ENCODE peak calls at places on chromosomes 12 and 14, in ten cellular contexts. O is effector memory CD4-positive, alpha-beta T cell; W is neuronal stem cell; H is right lobe of liver; T is left lung; S is ovary; B is tibial artery; C is kidney epithelial cell; E is fibroblast of lung; I is pancreas. K is an unnamed sample.

GRCh38 chr12:131591714-131592709 is 118.9 kb upstream of the SFSWAP start:
- DNase-seq in O (no peak), W (no peak), H (no peak), T (no peak), S (no peak), B (no peak), C (no peak), E (no peak), I (no peak), K (no peak)

GRCh38 chr14:104893435-104894207 is 28.6 kb downstream of the CEP170B start:
- DNase-seq in O (no peak), W (no peak), H (peak), T (peak), S (peak), B (peak), C (no peak), E (no peak), I (peak), K (no peak)

GRCh38 chr14:23829736-23830474 is 123.7 kb upstream of the DHRS4 start:
- DNase-seq in O (no peak), W (no peak), H (no peak), T (no peak), S (peak), B (no peak), C (peak), E (peak), I (peak), K (no peak)

GRCh38 chr14:56004807-56005579 is 113.2 kb upstream of the PELI2 start:
- DNase-seq in O (no peak), W (no peak), H (no peak), T (no peak), S (peak), B (no peak), C (peak), E (peak), I (no peak), K (peak)

GRCh38 chr12:19837543-19837942 is 398.3 kb downstream of the AEBP2 start:
- DNase-seq in O (no peak), W (no peak), H (no peak), T (no peak), S (no peak), B (no peak), C (no peak), E (no peak), I (no peak), K (no peak)

GRCh38 chr12:26732010-26732908 is 100.7 kb downstream of the ITPR2 start:
- DNase-seq in O (no peak), W (no peak), H (no peak), T (no peak), S (no peak), B (no peak), C (no peak), E (no peak), I (no peak), K (no peak)

GRCh38 chr14:24231263-24232120 is 675 bp downstream of the NEDD8 start:
- DNase-seq in O (no peak), W (no peak), H (no peak), T (no peak), S (no peak), B (peak), C (no peak), E (no peak), I (no peak), K (no peak)

GRCh38 chr12:116066381-116067230 is 210.9 kb downstream of the MED13L start:
- DNase-seq in O (peak), W (peak), H (peak), T (no peak), S (peak), B (no peak), C (no peak), E (peak), I (peak), K (peak)

GRCh38 chr12:62014330-62014729 is 245.9 kb upstream of the USP15 start:
- DNase-seq in O (no peak), W (no peak), H (no peak), T (no peak), S (no peak), B (no peak), C (no peak), E (no peak), I (no peak), K (no peak)

GRCh38 chr14:20624495-20625070 is 16.9 kb downstream of the OR6S1 start:
- DNase-seq in O (peak), W (no peak), H (peak), T (peak), S (peak), B (no peak), C (no peak), E (peak), I (peak), K (no peak)

DNA sequence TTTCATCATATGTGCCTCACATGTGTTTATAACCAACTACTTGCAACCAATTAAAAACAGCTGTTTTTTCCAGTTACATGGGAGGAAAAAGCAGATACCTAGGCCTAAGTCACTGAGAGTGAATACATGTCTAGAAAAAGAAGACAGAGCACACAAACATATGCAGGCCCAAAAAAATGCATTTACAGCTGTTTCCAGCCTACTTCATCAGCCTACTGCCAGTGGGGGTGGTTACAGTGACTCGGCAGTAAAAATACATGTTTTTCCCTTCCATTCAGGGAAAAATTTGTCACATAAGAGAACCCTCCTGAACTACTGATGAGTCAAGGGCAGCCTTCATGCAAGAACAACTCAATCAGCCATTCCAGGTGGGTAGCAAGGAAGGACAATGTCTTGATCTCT is 83.9 kb downstream of the DCAF5 start:
- DNase-seq in O (no peak), W (no peak), H (no peak), T (no peak), S (no peak), B (no peak), C (no peak), E (peak), I (no peak), K (no peak)
- H3K4me3 ChIP-seq in O (no peak), W (no peak), H (no peak), T (no peak), S (no peak), B (no peak), C (no peak), E (no peak), I (no peak), K (no peak)

GRCh38 chr12:108691154-108691994 is 39.9 kb downstream of the CORO1C start:
- DNase-seq in O (peak), W (peak), H (peak), T (peak), S (peak), B (peak), C (peak), E (peak), I (peak), K (peak)
- H3K4me3 ChIP-seq in O (no peak), W (no peak), H (no peak), T (no peak), S (peak), B (peak), C (no peak), E (peak), I (peak), K (no peak)

GRCh38 chr12:122820838-122821271 is 14.4 kb upstream of the HIP1R start:
- DNase-seq in O (no peak), W (no peak), H (no peak), T (no peak), S (no peak), B (no peak), C (no peak), E (no peak), I (no peak), K (no peak)

GRCh38 chr12:122823429-122823828 is 11.8 kb upstream of the HIP1R start:
- DNase-seq in O (no peak), W (no peak), H (no peak), T (no peak), S (no peak), B (no peak), C (no peak), E (no peak), I (no peak), K (no peak)

GRCh38 chr12:122830517-122831214 is 4.6 kb upstream of the HIP1R start:
- DNase-seq in O (no peak), W (no peak), H (no peak), T (no peak), S (no peak), B (no peak), C (no peak), E (peak), I (no peak), K (no peak)

GRCh38 chr12:122827258-122827657 is 8.0 kb upstream of the HIP1R start:
- DNase-seq in O (no peak), W (no peak), H (no peak), T (no peak), S (no peak), B (no peak), C (no peak), E (no peak), I (no peak), K (no peak)

DNA sequence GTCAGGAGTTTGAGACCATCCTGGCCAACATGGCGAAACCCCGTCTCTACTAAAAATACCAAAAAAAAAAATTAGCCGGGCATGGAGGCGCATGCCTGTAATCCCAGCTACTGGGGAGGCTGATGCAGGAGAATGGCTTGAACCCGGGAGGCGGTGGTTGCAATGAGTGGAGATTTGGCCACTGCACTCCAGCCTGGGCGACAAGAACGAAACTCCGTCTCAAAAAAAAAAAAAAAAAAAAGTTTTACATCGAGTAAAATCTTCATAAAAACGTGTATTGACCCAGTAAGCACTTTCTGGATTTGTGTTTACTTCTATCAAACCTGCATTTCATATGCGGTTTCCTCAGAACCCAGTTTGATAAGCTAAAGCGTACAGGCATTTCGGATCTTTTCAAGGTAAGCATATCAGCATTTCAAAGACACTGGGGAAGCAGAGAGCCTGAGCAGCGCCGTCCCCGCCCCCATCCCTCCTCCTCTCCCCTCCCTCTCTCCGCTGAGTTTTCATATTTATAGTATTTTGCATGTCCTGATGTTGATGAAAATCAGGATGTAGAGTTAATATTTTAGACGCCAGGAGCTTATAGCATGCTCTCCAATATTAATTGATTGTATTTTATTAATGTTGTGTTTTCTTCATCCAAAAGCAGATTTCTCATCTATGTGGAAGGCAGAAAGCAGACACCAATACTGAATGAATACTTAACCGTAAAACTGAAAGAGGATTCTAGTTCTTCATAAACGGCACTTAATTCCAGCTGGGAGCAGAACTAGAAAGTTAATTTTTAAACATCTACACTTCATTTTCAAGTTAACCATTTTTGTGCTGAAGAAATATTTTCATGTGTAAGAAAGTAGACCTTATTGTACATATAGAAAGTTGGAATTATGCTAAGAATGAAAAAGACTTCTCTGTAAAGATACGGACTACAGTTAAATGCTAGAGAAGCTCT is 9.2 kb upstream of the HIP1R start:
- DNase-seq in O (no peak), W (no peak), H (no peak), T (no peak), S (no peak), B (peak), C (no peak), E (peak), I (peak), K (no peak)
- H3K4me3 ChIP-seq in O (no peak), W (no peak), H (peak), T (peak), S (peak), B (peak), C (peak), E (peak), I (peak), K (no peak)

GRCh38 chr12:65892905-65893304 is 68.6 kb downstream of the HMGA2 start:
- DNase-seq in O (no peak), W (no peak), H (no peak), T (no peak), S (no peak), B (no peak), C (no peak), E (peak), I (no peak), K (no peak)

GRCh38 chr12:65889144-65889880 is 65.0 kb downstream of the HMGA2 start:
- DNase-seq in O (no peak), W (no peak), H (no peak), T (no peak), S (no peak), B (no peak), C (no peak), E (no peak), I (no peak), K (no peak)

GRCh38 chr12:65891987-65892481 is 67.8 kb downstream of the HMGA2 start:
- DNase-seq in O (no peak), W (no peak), H (no peak), T (no peak), S (peak), B (peak), C (peak), E (peak), I (peak), K (no peak)

GRCh38 chr12:65894127-65894526 is 69.8 kb downstream of the HMGA2 start:
- DNase-seq in O (no peak), W (no peak), H (no peak), T (no peak), S (no peak), B (no peak), C (no peak), E (no peak), I (no peak), K (no peak)

DNA sequence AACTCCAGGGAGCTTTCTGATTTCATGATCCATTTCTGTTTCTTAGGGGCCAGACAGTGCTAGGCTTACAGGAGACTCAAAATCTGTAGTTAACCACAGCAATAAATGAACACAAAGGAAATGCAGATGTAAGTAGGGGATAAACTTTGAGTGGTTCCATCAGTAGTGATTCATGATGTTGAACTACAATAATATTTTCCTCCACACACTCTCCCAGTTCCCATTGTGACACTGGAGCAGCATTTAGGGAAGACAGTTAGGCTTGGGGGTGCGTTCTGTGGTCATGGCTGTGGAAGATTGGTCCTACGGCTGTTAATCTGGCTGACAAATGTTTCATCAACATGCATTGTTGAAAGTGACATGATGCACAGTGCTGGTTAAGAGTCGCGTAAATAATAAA is 66.9 kb downstream of the HMGA2 start:
- DNase-seq in O (no peak), W (no peak), H (no peak), T (no peak), S (no peak), B (no peak), C (no peak), E (peak), I (no peak), K (no peak)
- H3K4me3 ChIP-seq in O (no peak), W (no peak), H (no peak), T (no peak), S (no peak), B (no peak), C (no peak), E (no peak), I (no peak), K (no peak)